ENCODE peak calls at places on chromosomes 3 and 15, in six cellular contexts. O is K562, I is HepG2, N is HCT116, S is SK-N-SH, P is GM12878. T is an unnamed sample.

GRCh38 chr15:95972136-95972553 is 358.4 kb upstream of the NR2F2 start:
- DNase-seq in I (no peak), N (no peak), P (no peak), S (no peak), O (no peak), T (no peak)

GRCh38 chr3:114714237-114714636 is 420.4 kb downstream of the TIGIT start:
- DNase-seq in I (no peak), N (no peak), P (no peak), S (no peak), O (no peak), T (no peak)

GRCh38 chr15:40536501-40536900 is 28.3 kb downstream of the CCDC32 start:
- DNase-seq in I (no peak), S (no peak), O (no peak), P (no peak), N (no peak), T (no peak)

GRCh38 chr15:50145451-50145872 is 26.4 kb upstream of the ATP8B4 start:
- DNase-seq in S (peak), N (peak), O (peak), P (peak), I (peak), T (peak)

GRCh38 chr15:83775738-83776137 is 121.8 kb downstream of the ADAMTSL3 start:
- DNase-seq in S (no peak), N (no peak), I (no peak), P (no peak), O (no peak), T (no peak)

GRCh38 chr3:160134454-160134853 is 90.8 kb upstream of the C3orf80 start:
- DNase-seq in S (no peak), N (peak), O (no peak), P (no peak), I (no peak), T (no peak)

GRCh38 chr3:157274644-157275137 is 114.7 kb upstream of the CCNL1 start:
- DNase-seq in N (no peak), O (no peak), S (no peak), I (no peak), P (no peak), T (no peak)

GRCh38 chr3:29333520-29333919 is 52.6 kb downstream of the RBMS3 start:
- DNase-seq in N (no peak), I (no peak), P (no peak), S (no peak), O (no peak), T (no peak)

GRCh38 chr3:80705290-80705689 is 937.5 kb upstream of the ROBO1 start:
- DNase-seq in N (no peak), P (no peak), O (no peak), S (no peak), I (no peak), T (no peak)

GRCh38 chr3:27630892-27631291 is 91.2 kb downstream of the EOMES start:
- DNase-seq in N (no peak), S (no peak), P (no peak), I (no peak), O (no peak), T (no peak)

GRCh38 chr3:72306800-72307341 is 521.9 kb upstream of the PROK2 start:
- DNase-seq in N (no peak), P (no peak), O (no peak), S (peak), I (no peak), T (no peak)

GRCh38 chr3:165751654-165752053 is 85.6 kb downstream of the BCHE start:
- DNase-seq in P (no peak), S (no peak), O (no peak), N (no peak), I (no peak), T (no peak)

GRCh38 chr15:38438031-38438986 is 15.6 kb upstream of the FAM98B start:
- DNase-seq in P (no peak), N (no peak), S (no peak), I (no peak), O (no peak), T (no peak)

GRCh38 chr15:38441130-38441519 is 12.8 kb upstream of the FAM98B start:
- DNase-seq in P (no peak), S (no peak), N (no peak), O (no peak), I (no peak), T (no peak)

GRCh38 chr15:38436993-38437392 is 16.9 kb upstream of the FAM98B start:
- DNase-seq in I (no peak), S (no peak), N (no peak), P (no peak), O (no peak), T (no peak)

DNA sequence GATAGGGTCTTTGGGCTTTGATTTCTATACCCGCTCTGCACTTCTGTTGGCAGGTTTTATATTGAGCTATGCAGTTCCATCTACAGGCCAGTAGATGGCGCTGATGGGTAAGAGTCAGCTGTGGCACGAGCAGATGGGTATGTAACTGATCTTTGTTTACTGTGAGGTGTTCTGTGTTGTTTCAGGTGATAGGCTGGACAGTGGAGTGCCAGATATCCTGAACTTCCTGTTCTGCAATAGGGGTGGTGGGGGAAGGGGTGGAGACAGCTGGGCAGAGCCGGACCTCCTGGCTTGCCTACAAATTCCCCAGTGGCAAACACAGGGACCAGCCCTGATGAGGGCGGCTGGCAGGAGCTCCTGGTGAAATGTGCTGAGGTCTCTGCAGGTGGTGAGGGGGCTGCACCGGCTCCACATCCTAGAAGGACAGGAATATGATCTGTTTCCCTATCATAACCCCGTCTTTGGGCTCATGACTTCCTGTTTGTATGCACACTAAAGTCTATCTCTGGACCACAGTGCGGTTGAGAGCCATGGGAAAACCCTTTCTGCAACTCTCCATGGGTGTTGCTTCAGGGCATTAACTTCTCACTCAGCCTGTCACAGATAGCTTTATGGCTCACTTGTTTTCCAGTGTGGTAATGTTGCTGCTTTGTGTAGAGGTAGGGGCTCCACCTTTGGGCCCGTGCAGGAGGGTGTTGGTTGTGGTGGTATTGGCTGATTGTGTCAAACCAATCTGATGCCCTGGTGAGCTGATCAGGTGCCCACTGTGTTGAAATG is 13.4 kb upstream of the FAM98B start:
- DNase-seq in O (peak), S (peak), N (peak), P (peak), I (peak), T (peak)
- TF ChIP-seq SIN3A in O (no peak), S (no peak), N (no peak), P (peak), I (no peak), T (no peak)

GRCh38 chr15:41804920-41805666 is 22.8 kb upstream of the JMJD7 start:
- DNase-seq in P (no peak), S (no peak), O (no peak), N (no peak), I (no peak), T (no peak)
- TF ChIP-seq REST in P (no peak), S (no peak), O (no peak), N (no peak), I (no peak), T (no peak)

DNA sequence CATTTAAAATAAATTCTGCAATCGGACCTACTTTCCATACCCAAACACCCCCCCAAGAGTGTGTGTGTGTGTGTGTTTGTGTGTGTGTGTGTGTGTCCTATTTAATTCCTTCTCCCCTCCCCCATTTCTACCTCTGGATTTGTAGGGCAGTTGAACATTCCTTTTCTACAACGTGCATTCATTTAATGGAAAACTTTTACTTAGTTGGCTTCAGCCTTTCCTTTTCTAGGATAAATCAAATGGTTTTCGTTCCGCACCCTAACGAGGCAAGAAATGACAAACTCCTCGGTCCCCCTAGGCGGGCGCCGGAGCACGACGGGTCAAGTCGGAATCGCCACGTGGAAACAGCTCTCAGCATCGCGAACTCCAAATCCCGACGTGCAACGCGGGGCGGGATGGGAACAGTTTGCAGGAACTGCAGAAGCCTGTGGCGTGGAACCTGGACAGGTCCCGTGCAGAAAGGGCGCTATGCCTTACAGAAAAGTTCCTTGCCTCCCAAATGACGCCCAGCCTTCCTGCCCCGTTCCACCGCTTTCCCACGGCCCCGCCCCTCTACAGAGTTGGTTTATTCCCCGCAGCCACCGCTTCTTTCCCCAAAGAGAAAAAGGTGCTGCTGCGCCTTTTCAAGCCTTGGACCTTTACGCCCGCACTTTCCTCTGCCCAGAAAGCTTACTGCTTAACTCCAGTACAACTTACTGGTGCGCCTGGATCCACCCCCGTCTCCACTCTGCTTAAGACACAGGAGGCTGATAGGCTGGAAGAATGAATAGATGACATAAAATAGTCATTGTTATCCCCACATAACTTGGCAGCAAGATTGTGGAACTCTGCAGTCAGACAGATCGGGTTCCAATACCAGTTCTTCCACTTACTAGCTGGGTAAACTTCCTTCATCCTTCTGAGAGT is 1.1 kb upstream of the EIF2B5 start:
- DNase-seq in I (peak), P (no peak), S (peak), N (peak), O (peak), T (peak)
- TF ChIP-seq SIN3A in I (no peak), P (peak), S (peak), N (peak), O (peak), T (peak)

DNA sequence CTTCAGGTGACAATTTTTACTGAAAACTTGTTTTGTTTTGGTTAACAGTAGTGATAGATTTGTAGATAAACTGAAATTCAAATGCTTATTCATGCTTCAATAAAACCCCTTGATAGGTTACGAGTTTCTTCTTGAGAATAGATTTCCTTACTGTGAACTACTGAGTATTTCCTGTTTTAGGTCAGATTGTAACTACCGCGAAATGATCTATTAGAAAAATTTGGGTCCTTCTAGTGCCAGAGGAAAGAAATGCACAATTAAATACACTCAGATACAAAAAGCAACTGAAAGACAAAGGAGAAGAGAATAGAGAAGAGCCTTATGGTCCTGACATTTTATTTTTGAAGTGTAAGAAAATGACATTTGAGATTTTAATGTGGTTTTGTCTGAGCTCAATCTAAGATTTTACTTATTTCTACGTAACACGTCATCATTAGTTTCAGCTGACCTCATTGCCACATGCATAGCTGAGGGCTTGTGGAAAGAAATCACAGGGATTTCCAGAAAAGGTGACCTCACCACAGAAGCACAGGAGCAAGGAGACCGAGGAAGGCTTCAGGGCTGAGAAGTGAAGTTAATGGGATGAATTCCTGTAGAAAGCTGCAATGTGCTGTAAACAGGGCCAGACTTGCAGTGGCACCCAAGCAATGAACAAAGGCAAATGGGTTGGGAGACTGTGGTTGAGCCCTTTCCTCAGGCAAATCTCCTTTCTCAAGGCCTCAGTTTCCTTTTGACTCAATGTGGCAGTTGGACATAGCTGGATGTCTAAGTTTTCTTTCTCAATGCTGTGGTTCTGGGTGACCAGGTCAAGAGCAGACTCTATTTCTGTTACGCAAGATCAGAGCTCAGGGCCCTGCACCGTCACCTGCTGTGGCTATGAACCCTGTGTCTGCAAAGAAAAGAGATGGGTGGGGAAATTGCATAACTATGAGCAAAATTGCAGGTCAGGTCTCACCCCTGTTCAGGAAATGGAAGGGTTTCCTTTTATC is 252.0 kb upstream of the TBL1XR1 start:
- DNase-seq in N (no peak), S (no peak), I (peak), P (peak), O (no peak), T (no peak)
- TF ChIP-seq REST in N (no peak), S (no peak), I (no peak), P (no peak), O (no peak), T (no peak)

GRCh38 chr3:102580760-102581159 is 145.9 kb downstream of the ZPLD1 start:
- DNase-seq in N (no peak), I (no peak), O (no peak), S (no peak), P (no peak), T (no peak)
- TF ChIP-seq SIN3A in N (no peak), I (no peak), O (no peak), S (no peak), P (no peak), T (no peak)

GRCh38 chr3:71122641-71123040 is 460.9 kb downstream of the FOXP1 start:
- DNase-seq in N (no peak), I (no peak), S (no peak), O (no peak), P (no peak), T (no peak)
- TF ChIP-seq REST in N (no peak), I (no peak), S (no peak), O (no peak), P (no peak), T (no peak)